ENCODE peak calls at places on chromosomes 7 and 10, in seven cellular contexts. One of them, this sample, is unnamed. For H3K4me1 and H3K9me3, the result is how much of the 10 kb centered on the place peaks cover.

GRCh38 chr7:51647931-51648351 is 331.3 kb upstream of the COBL start:
- DNase-seq in heart right ventricle: no peak
- DNase-seq in spleen: no peak
- DNase-seq in CD4-positive, CD25-positive, alpha-beta regulatory T cell: no peak
- DNase-seq in IMR-90: no peak
- DNase-seq in sigmoid colon: peak
- DNase-seq in body of pancreas: peak
- DNase-seq in this sample: peak

GRCh38 chr10:45514283-45515270 is 140.6 kb downstream of the ALOX5 start:
- DNase-seq in heart right ventricle: no peak
- DNase-seq in spleen: no peak
- DNase-seq in CD4-positive, CD25-positive, alpha-beta regulatory T cell: no peak
- DNase-seq in IMR-90: peak
- DNase-seq in sigmoid colon: no peak
- DNase-seq in body of pancreas: peak
- DNase-seq in this sample: no peak

GRCh38 chr10:71094712-71095390 is 117.5 kb upstream of the UNC5B start:
- DNase-seq in heart right ventricle: no peak
- DNase-seq in spleen: no peak
- DNase-seq in CD4-positive, CD25-positive, alpha-beta regulatory T cell: no peak
- DNase-seq in IMR-90: no peak
- DNase-seq in sigmoid colon: no peak
- DNase-seq in body of pancreas: no peak
- DNase-seq in this sample: no peak

GRCh38 chr7:47293884-47294568 is 287.9 kb downstream of the TNS3 start:
- DNase-seq in heart right ventricle: peak
- DNase-seq in spleen: no peak
- DNase-seq in CD4-positive, CD25-positive, alpha-beta regulatory T cell: no peak
- DNase-seq in IMR-90: peak
- DNase-seq in sigmoid colon: peak
- DNase-seq in body of pancreas: peak
- DNase-seq in this sample: no peak

GRCh38 chr10:5720182-5720581 is 35.5 kb downstream of the TASOR2 start:
- DNase-seq in heart right ventricle: no peak
- DNase-seq in spleen: no peak
- DNase-seq in CD4-positive, CD25-positive, alpha-beta regulatory T cell: no peak
- DNase-seq in IMR-90: no peak
- DNase-seq in sigmoid colon: no peak
- DNase-seq in body of pancreas: no peak
- DNase-seq in this sample: no peak

GRCh38 chr7:18846765-18847215 is 270.6 kb downstream of the TWIST1 start:
- DNase-seq in heart right ventricle: no peak
- DNase-seq in spleen: no peak
- DNase-seq in CD4-positive, CD25-positive, alpha-beta regulatory T cell: no peak
- DNase-seq in IMR-90: no peak
- DNase-seq in sigmoid colon: no peak
- DNase-seq in body of pancreas: no peak
- DNase-seq in this sample: no peak

GRCh38 chr10:132517951-132518521 is 19.6 kb upstream of the INPP5A start:
- DNase-seq in heart right ventricle: peak
- DNase-seq in spleen: peak
- DNase-seq in CD4-positive, CD25-positive, alpha-beta regulatory T cell: no peak
- DNase-seq in IMR-90: no peak
- DNase-seq in sigmoid colon: peak
- DNase-seq in body of pancreas: no peak
- DNase-seq in this sample: peak

GRCh38 chr7:111173990-111174389 is 83.1 kb downstream of the LRRN3 start:
- DNase-seq in heart right ventricle: no peak
- DNase-seq in spleen: no peak
- DNase-seq in CD4-positive, CD25-positive, alpha-beta regulatory T cell: no peak
- DNase-seq in IMR-90: no peak
- DNase-seq in sigmoid colon: no peak
- DNase-seq in body of pancreas: no peak
- DNase-seq in this sample: no peak

GRCh38 chr7:133230591-133231194 is 22.2 kb upstream of the EXOC4 start:
- DNase-seq in heart right ventricle: peak
- DNase-seq in spleen: no peak
- DNase-seq in CD4-positive, CD25-positive, alpha-beta regulatory T cell: peak
- DNase-seq in IMR-90: peak
- DNase-seq in sigmoid colon: no peak
- DNase-seq in body of pancreas: peak
- DNase-seq in this sample: peak

GRCh38 chr7:85890244-85890811 is 703.5 kb upstream of the SEMA3D start:
- DNase-seq in heart right ventricle: no peak
- DNase-seq in spleen: no peak
- DNase-seq in CD4-positive, CD25-positive, alpha-beta regulatory T cell: no peak
- DNase-seq in IMR-90: peak
- DNase-seq in sigmoid colon: no peak
- DNase-seq in body of pancreas: no peak
- DNase-seq in this sample: no peak

GRCh38 chr10:127556911-127557310 is 7.8 kb downstream of the NPS start:
- DNase-seq in heart right ventricle: peak
- DNase-seq in spleen: no peak
- DNase-seq in CD4-positive, CD25-positive, alpha-beta regulatory T cell: no peak
- DNase-seq in IMR-90: no peak
- DNase-seq in sigmoid colon: no peak
- DNase-seq in body of pancreas: no peak
- DNase-seq in this sample: peak

GRCh38 chr7:30224511-30225031 is 59.8 kb upstream of the ZNRF2 start:
- DNase-seq in heart right ventricle: no peak
- DNase-seq in spleen: no peak
- DNase-seq in CD4-positive, CD25-positive, alpha-beta regulatory T cell: no peak
- DNase-seq in IMR-90: peak
- DNase-seq in sigmoid colon: no peak
- DNase-seq in body of pancreas: peak
- DNase-seq in this sample: no peak

GRCh38 chr7:1056006-1056784 is 11.8 kb downstream of the GPR146 start:
- DNase-seq in heart right ventricle: peak
- DNase-seq in spleen: peak
- DNase-seq in CD4-positive, CD25-positive, alpha-beta regulatory T cell: no peak
- DNase-seq in IMR-90: no peak
- DNase-seq in sigmoid colon: no peak
- DNase-seq in body of pancreas: peak
- DNase-seq in this sample: no peak

GRCh38 chr10:63520463-63521388 is 475 bp upstream of the REEP3 start:
- DNase-seq in heart right ventricle: peak
- DNase-seq in spleen: no peak
- DNase-seq in CD4-positive, CD25-positive, alpha-beta regulatory T cell: peak
- DNase-seq in IMR-90: peak
- DNase-seq in sigmoid colon: peak
- DNase-seq in body of pancreas: peak
- DNase-seq in this sample: peak

GRCh38 chr7:24361001-24361400 is 77.0 kb downstream of the NPY start:
- DNase-seq in heart right ventricle: no peak
- DNase-seq in spleen: no peak
- DNase-seq in CD4-positive, CD25-positive, alpha-beta regulatory T cell: no peak
- DNase-seq in IMR-90: no peak
- DNase-seq in sigmoid colon: no peak
- DNase-seq in body of pancreas: no peak
- DNase-seq in this sample: no peak

GRCh38 chr10:85548038-85548437 is 818.6 kb downstream of the GRID1 start:
- DNase-seq in heart right ventricle: peak
- DNase-seq in spleen: no peak
- DNase-seq in CD4-positive, CD25-positive, alpha-beta regulatory T cell: peak
- DNase-seq in IMR-90: no peak
- DNase-seq in sigmoid colon: no peak
- DNase-seq in body of pancreas: peak
- DNase-seq in this sample: peak

GRCh38 chr7:107951172-107951787 is 51.7 kb downstream of the LAMB1 start:
- DNase-seq in heart right ventricle: no peak
- DNase-seq in spleen: no peak
- DNase-seq in CD4-positive, CD25-positive, alpha-beta regulatory T cell: no peak
- DNase-seq in IMR-90: no peak
- DNase-seq in sigmoid colon: no peak
- DNase-seq in body of pancreas: no peak
- DNase-seq in this sample: no peak

GRCh38 chr7:107946451-107946850 is 55.5 kb downstream of the DLD start:
- DNase-seq in heart right ventricle: no peak
- DNase-seq in spleen: no peak
- DNase-seq in CD4-positive, CD25-positive, alpha-beta regulatory T cell: no peak
- DNase-seq in IMR-90: peak
- DNase-seq in sigmoid colon: no peak
- DNase-seq in body of pancreas: no peak
- DNase-seq in this sample: no peak

GRCh38 chr7:107949443-107949935 is 53.5 kb downstream of the LAMB1 start:
- DNase-seq in heart right ventricle: no peak
- DNase-seq in spleen: no peak
- DNase-seq in CD4-positive, CD25-positive, alpha-beta regulatory T cell: no peak
- DNase-seq in IMR-90: no peak
- DNase-seq in sigmoid colon: no peak
- DNase-seq in body of pancreas: no peak
- DNase-seq in this sample: no peak

GRCh38 chr7:107946881-107947280 is 55.9 kb downstream of the DLD start:
- DNase-seq in heart right ventricle: no peak
- DNase-seq in spleen: no peak
- DNase-seq in CD4-positive, CD25-positive, alpha-beta regulatory T cell: no peak
- DNase-seq in IMR-90: no peak
- DNase-seq in sigmoid colon: no peak
- DNase-seq in body of pancreas: no peak
- DNase-seq in this sample: no peak

GRCh38 chr7:107948645-107949442 is 54.1 kb downstream of the LAMB1 start:
- DNase-seq in heart right ventricle: no peak
- DNase-seq in spleen: no peak
- DNase-seq in CD4-positive, CD25-positive, alpha-beta regulatory T cell: no peak
- DNase-seq in IMR-90: peak
- DNase-seq in sigmoid colon: no peak
- DNase-seq in body of pancreas: no peak
- DNase-seq in this sample: no peak
- H3K4me1 ChIP-seq in heart right ventricle: half or more
- H3K4me1 ChIP-seq in spleen: under half
- H3K4me1 ChIP-seq in CD4-positive, CD25-positive, alpha-beta regulatory T cell: under half
- H3K4me1 ChIP-seq in IMR-90: under half
- H3K4me1 ChIP-seq in sigmoid colon: under half
- H3K4me1 ChIP-seq in body of pancreas: half or more
- H3K4me1 ChIP-seq in this sample: under half

DNA sequence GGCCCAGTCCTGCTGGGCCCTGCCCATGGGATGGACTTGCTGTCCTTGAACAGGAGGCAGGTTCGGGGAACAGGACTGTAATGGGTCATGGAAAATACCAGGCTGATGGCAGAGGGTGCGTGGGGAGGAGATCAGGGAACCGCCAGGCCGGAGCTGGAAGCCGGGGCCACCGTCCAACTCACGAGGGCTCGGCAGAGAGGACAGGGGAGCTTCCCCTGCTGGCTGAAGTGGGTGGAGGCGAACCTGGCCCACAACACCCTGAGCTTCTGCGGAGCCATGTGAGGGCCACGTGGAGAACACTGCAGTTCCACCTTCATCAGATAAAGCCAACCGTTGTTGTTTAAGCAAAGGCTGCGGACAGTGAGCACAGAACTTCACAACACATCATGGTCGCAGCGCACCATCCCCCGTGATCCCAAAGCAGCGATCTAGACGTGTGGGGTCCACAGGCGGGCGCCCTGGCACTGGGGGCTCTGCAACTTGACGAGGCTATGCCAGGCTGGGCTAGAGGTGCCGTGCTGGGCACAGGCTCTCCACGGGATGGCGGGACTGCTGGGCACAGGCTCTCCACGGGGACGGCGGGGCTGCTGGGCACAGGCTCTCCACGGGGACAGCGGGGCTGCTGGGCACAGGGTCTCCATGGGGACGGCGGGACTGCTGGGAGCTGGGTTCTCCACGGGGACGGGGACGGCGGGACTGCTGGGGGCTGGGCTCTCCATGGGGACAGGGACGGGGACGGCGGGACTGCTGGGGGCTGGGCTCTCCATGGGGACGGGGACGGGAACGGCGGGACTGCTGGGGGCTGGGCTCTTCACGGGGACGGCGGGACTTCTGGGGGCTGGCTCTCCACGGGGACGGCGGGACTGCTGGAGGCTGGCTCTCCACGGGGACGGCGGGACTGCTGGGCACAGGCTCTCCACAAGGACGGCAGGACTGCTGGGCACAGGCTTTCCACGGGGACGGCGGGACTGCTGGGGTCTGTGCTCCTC is 473.4 kb downstream of the DNAJB6 start:
- DNase-seq in heart right ventricle: no peak
- DNase-seq in spleen: peak
- DNase-seq in CD4-positive, CD25-positive, alpha-beta regulatory T cell: no peak
- DNase-seq in IMR-90: no peak
- DNase-seq in sigmoid colon: no peak
- DNase-seq in body of pancreas: no peak
- DNase-seq in this sample: no peak
- H3K9me3 ChIP-seq in heart right ventricle: under half
- H3K9me3 ChIP-seq in spleen: under half
- H3K9me3 ChIP-seq in CD4-positive, CD25-positive, alpha-beta regulatory T cell: under half
- H3K9me3 ChIP-seq in IMR-90: half or more
- H3K9me3 ChIP-seq in sigmoid colon: under half
- H3K9me3 ChIP-seq in body of pancreas: under half
- H3K9me3 ChIP-seq in this sample: under half

GRCh38 chr7:116554436-116554835 is 29.6 kb downstream of the CAV1 start:
- DNase-seq in heart right ventricle: peak
- DNase-seq in spleen: no peak
- DNase-seq in CD4-positive, CD25-positive, alpha-beta regulatory T cell: no peak
- DNase-seq in IMR-90: no peak
- DNase-seq in sigmoid colon: no peak
- DNase-seq in body of pancreas: no peak
- DNase-seq in this sample: no peak

GRCh38 chr7:116554911-116555310 is 30.1 kb downstream of the CAV1 start:
- DNase-seq in heart right ventricle: no peak
- DNase-seq in spleen: no peak
- DNase-seq in CD4-positive, CD25-positive, alpha-beta regulatory T cell: no peak
- DNase-seq in IMR-90: no peak
- DNase-seq in sigmoid colon: no peak
- DNase-seq in body of pancreas: no peak
- DNase-seq in this sample: no peak

GRCh38 chr7:116552616-116553015 is 27.8 kb downstream of the CAV1 start:
- DNase-seq in heart right ventricle: no peak
- DNase-seq in spleen: no peak
- DNase-seq in CD4-positive, CD25-positive, alpha-beta regulatory T cell: no peak
- DNase-seq in IMR-90: peak
- DNase-seq in sigmoid colon: no peak
- DNase-seq in body of pancreas: no peak
- DNase-seq in this sample: no peak

GRCh38 chr7:116551692-116552091 is 26.9 kb downstream of the CAV1 start:
- DNase-seq in heart right ventricle: no peak
- DNase-seq in spleen: no peak
- DNase-seq in CD4-positive, CD25-positive, alpha-beta regulatory T cell: no peak
- DNase-seq in IMR-90: no peak
- DNase-seq in sigmoid colon: no peak
- DNase-seq in body of pancreas: no peak
- DNase-seq in this sample: no peak

GRCh38 chr7:116553168-116553567 is 28.3 kb downstream of the CAV1 start:
- DNase-seq in heart right ventricle: no peak
- DNase-seq in spleen: no peak
- DNase-seq in CD4-positive, CD25-positive, alpha-beta regulatory T cell: no peak
- DNase-seq in IMR-90: no peak
- DNase-seq in sigmoid colon: no peak
- DNase-seq in body of pancreas: no peak
- DNase-seq in this sample: no peak
- H3K4me1 ChIP-seq in heart right ventricle: half or more
- H3K4me1 ChIP-seq in spleen: under half
- H3K4me1 ChIP-seq in CD4-positive, CD25-positive, alpha-beta regulatory T cell: under half
- H3K4me1 ChIP-seq in IMR-90: under half
- H3K4me1 ChIP-seq in sigmoid colon: under half
- H3K4me1 ChIP-seq in body of pancreas: under half
- H3K4me1 ChIP-seq in this sample: under half

GRCh38 chr7:157874870-157875229 is 538.0 kb downstream of the DNAJB6 start:
- DNase-seq in heart right ventricle: no peak
- DNase-seq in spleen: no peak
- DNase-seq in CD4-positive, CD25-positive, alpha-beta regulatory T cell: peak
- DNase-seq in IMR-90: no peak
- DNase-seq in sigmoid colon: no peak
- DNase-seq in body of pancreas: no peak
- DNase-seq in this sample: no peak
- H3K9me3 ChIP-seq in heart right ventricle: under half
- H3K9me3 ChIP-seq in spleen: under half
- H3K9me3 ChIP-seq in CD4-positive, CD25-positive, alpha-beta regulatory T cell: under half
- H3K9me3 ChIP-seq in IMR-90: under half
- H3K9me3 ChIP-seq in sigmoid colon: under half
- H3K9me3 ChIP-seq in body of pancreas: under half
- H3K9me3 ChIP-seq in this sample: under half

GRCh38 chr10:88159127-88159829 is 295.9 kb downstream of the PTEN start:
- DNase-seq in heart right ventricle: no peak
- DNase-seq in spleen: no peak
- DNase-seq in CD4-positive, CD25-positive, alpha-beta regulatory T cell: no peak
- DNase-seq in IMR-90: no peak
- DNase-seq in sigmoid colon: no peak
- DNase-seq in body of pancreas: no peak
- DNase-seq in this sample: no peak
- H3K4me1 ChIP-seq in heart right ventricle: under half
- H3K4me1 ChIP-seq in spleen: under half
- H3K4me1 ChIP-seq in CD4-positive, CD25-positive, alpha-beta regulatory T cell: under half
- H3K4me1 ChIP-seq in IMR-90: under half
- H3K4me1 ChIP-seq in sigmoid colon: under half
- H3K4me1 ChIP-seq in body of pancreas: under half
- H3K4me1 ChIP-seq in this sample: under half

This sample was measured in HAP-1.